ENCODE peak calls at places on chromosomes 4 and X, in seven cellular contexts. X is GM23248; I is colonic mucosa; H is CD4-positive, alpha-beta memory T cell; J is heart left ventricle; Q is transverse colon; Y is fibroblast of lung. W is an unnamed sample.

GRCh38 chr4:57989430-57989829 is 879.2 kb upstream of the IGFBP7 start:
- DNase-seq in X (no peak), I (no peak), H (no peak), J (no peak), Q (no peak), Y (no peak), W (no peak)

GRCh38 chr4:71235321-71236206 is 103.3 kb upstream of the SLC4A4 start:
- DNase-seq in X (no peak), I (no peak), H (no peak), J (peak), Q (no peak), Y (peak), W (no peak)

GRCh38 chrX:65679071-65679540 is 11.7 kb downstream of the MSN start:
- DNase-seq in X (peak), I (no peak), H (no peak), J (no peak), Q (no peak), Y (no peak), W (no peak)

GRCh38 chrX:103878466-103879151 is 46.6 kb upstream of the RAB9B start:
- DNase-seq in X (peak), I (no peak), H (no peak), J (peak), Q (no peak), Y (peak), W (no peak)

GRCh38 chrX:23334871-23335599 is 386 bp downstream of the PTCHD1 start:
- DNase-seq in X (no peak), I (no peak), H (no peak), J (no peak), Q (no peak), Y (no peak), W (no peak)

GRCh38 chr4:185792384-185793146 is 19.4 kb downstream of the SORBS2 start:
- DNase-seq in X (peak), I (no peak), H (no peak), J (no peak), Q (no peak), Y (peak), W (no peak)

GRCh38 chr4:70627620-70628019 is 924 bp upstream of the ENAM start:
- DNase-seq in X (no peak), I (no peak), H (no peak), J (no peak), Q (no peak), Y (no peak), W (no peak)

GRCh38 chrX:118520858-118521206 is 25.2 kb downstream of the DOCK11 start:
- DNase-seq in X (peak), I (no peak), H (no peak), J (no peak), Q (no peak), Y (no peak), W (no peak)

GRCh38 chrX:107676559-107677378 is 48.5 kb downstream of the PRPS1 start:
- DNase-seq in X (peak), I (peak), H (peak), J (peak), Q (peak), Y (peak), W (peak)

GRCh38 chr4:105994061-105994460 is 98.8 kb downstream of the NPNT start:
- DNase-seq in X (no peak), I (no peak), H (no peak), J (no peak), Q (no peak), Y (no peak), W (peak)

GRCh38 chrX:15749642-15750610 is 11.9 kb downstream of the CA5B start:
- DNase-seq in X (peak), I (peak), H (peak), J (peak), Q (peak), Y (peak), W (peak)

GRCh38 chr4:72112514-72113156 is 80.8 kb downstream of the NPFFR2 start:
- DNase-seq in X (peak), I (no peak), H (no peak), J (no peak), Q (no peak), Y (peak), W (no peak)

GRCh38 chr4:55030606-55031005 is 94.8 kb downstream of the KDR start:
- DNase-seq in X (no peak), I (no peak), H (no peak), J (no peak), Q (no peak), Y (no peak), W (no peak)

DNA sequence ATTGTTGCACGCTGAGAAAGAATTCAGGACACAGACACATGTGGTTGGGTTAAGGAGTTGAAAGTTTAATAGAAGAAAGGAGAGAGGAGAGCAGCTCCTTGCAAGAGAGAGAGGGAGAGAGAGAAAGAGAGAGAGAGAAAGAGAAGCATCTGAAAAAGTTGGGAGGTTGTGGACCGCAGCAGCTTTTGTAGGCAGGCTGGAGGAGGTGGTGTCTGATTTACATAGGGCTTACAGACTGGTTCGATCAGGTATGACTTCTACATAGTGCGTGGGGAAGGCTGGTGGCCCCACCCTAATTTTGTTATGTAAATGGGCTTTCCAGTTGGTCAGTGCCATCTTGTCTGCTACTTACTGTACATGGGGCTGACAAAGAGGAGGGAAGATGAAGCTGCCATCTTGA is 27.5 kb upstream of the GYG2 start:
- DNase-seq in X (no peak), I (no peak), H (no peak), J (no peak), Q (no peak), Y (no peak), W (no peak)
- H3K4me3 ChIP-seq in X (no peak), I (no peak), H (no peak), J (no peak), Q (no peak), Y (no peak), W (no peak)

GRCh38 chr4:110878413-110878812 is 255.5 kb upstream of the PITX2 start:
- DNase-seq in X (peak), I (no peak), H (no peak), J (no peak), Q (no peak), Y (no peak), W (no peak)

GRCh38 chr4:110878992-110879391 is 256.1 kb upstream of the PITX2 start:
- DNase-seq in X (no peak), I (no peak), H (no peak), J (no peak), Q (no peak), Y (no peak), W (no peak)

GRCh38 chr4:110877728-110878382 is 255.0 kb upstream of the PITX2 start:
- DNase-seq in X (no peak), I (no peak), H (no peak), J (no peak), Q (no peak), Y (no peak), W (no peak)

DNA sequence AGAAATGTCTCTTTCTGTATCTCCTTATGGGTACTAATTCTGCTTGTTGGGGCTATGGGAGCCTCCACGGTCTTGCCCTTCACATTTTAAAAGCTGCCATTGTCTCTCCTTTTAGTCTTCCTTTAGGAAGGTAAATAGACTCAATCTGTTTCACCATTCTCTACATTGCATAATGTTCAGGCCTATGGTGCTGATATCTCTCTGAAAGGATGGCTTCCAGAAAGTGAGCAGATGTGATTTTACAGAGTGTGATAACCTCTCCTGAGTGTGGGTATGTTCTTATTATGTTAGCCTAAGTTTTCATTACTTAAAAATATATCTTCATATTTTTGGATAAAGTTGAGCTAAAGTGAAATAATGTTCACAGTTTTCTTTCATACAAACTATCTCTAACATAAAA is 254.0 kb upstream of the PITX2 start:
- DNase-seq in X (no peak), I (no peak), H (no peak), J (no peak), Q (no peak), Y (no peak), W (no peak)
- H3K4me3 ChIP-seq in X (no peak), I (no peak), H (no peak), J (no peak), Q (no peak), Y (no peak), W (no peak)

GRCh38 chr4:187602339-187603092 is 393.1 kb upstream of the ZFP42 start:
- DNase-seq in X (peak), I (no peak), H (no peak), J (no peak), Q (no peak), Y (peak), W (no peak)
- H3K4me3 ChIP-seq in X (peak), I (no peak), H (no peak), J (no peak), Q (no peak), Y (peak), W (no peak)

GRCh38 chr4:40739347-40739746 is 10.4 kb upstream of the NSUN7 start:
- DNase-seq in X (no peak), I (no peak), H (no peak), J (no peak), Q (no peak), Y (no peak), W (no peak)
- H3K4me3 ChIP-seq in X (no peak), I (no peak), H (no peak), J (no peak), Q (no peak), Y (no peak), W (no peak)

DNA sequence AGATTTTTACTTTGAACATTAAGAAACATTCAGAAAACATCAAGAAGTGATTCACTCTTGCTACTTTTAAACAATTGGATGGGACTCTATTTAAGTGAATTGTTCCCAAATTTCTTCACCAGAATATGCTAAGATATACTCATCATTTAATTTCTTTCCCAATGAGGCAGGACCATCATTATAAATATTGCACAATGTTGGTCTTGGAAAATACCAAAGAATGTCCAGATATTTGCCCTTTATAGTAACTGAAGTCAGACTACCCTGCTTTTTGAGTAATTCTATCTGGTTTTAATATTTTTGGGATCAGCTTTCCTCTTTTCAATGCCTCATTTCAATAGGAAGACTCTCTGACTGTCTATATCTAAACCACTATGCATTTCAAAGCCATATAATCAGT is 129.4 kb upstream of the TENM3 start:
- DNase-seq in X (no peak), I (no peak), H (no peak), J (no peak), Q (no peak), Y (peak), W (no peak)
- H3K4me3 ChIP-seq in X (no peak), I (no peak), H (no peak), J (no peak), Q (no peak), Y (no peak), W (no peak)

W was measured in testis.